ENCODE peak calls at places on chromosomes 13 and 19, in five cellular contexts. C is T-helper 9 cell; S is CD8-positive, alpha-beta T cell; W is T-cell; K is stimulated activated CD4-positive, alpha-beta T cell treated with anti-CD3 and anti-CD28 coated beads, Interleukin-15, amount 100 ng/mL, for 1 hour. N is an unnamed sample.

GRCh38 chr13:80340643-80341097 is 256 bp downstream of the SPRY2 start:
- DNase-seq in K (no peak), S (no peak), W (no peak), C (no peak), N (no peak)

GRCh38 chr13:85828094-85828684 is 29.0 kb upstream of the SLITRK6 start:
- DNase-seq in W (no peak), K (no peak), C (no peak), S (no peak), N (no peak)

GRCh38 chr13:99995503-99996176 is 14.1 kb downstream of the ZIC2 start:
- DNase-seq in K (no peak), S (no peak), C (no peak), W (no peak), N (no peak)

GRCh38 chr13:70893832-70894231 is 785.6 kb upstream of the KLHL1 start:
- DNase-seq in K (no peak), S (no peak), W (no peak), C (no peak), N (no peak)

GRCh38 chr19:46783670-46784069 is 4.7 kb downstream of the SLC1A5 start:
- DNase-seq in C (no peak), K (no peak), S (no peak), W (no peak), N (no peak)

GRCh38 chr19:33559996-33560395 is 38.4 kb upstream of the PEPD start:
- DNase-seq in W (peak), K (no peak), C (no peak), S (no peak), N (no peak)

GRCh38 chr19:19650331-19650730 is 6.9 kb upstream of the GMIP start:
- DNase-seq in W (no peak), S (no peak), K (no peak), C (no peak), N (no peak)

GRCh38 chr13:42569576-42570344 is 4.2 kb upstream of the TNFSF11 start:
- DNase-seq in W (no peak), S (no peak), K (no peak), C (no peak), N (no peak)

GRCh38 chr13:97367427-97367826 is 66.5 kb upstream of the RAP2A start:
- DNase-seq in S (no peak), K (no peak), W (no peak), C (no peak), N (no peak)

GRCh38 chr19:41299755-41300089 is 10.2 kb upstream of the CCDC97 start:
- DNase-seq in C (peak), S (no peak), K (no peak), W (peak), N (peak)

GRCh38 chr19:45468803-45469131 is 971 bp downstream of the FOSB start:
- DNase-seq in S (no peak), W (no peak), K (no peak), C (peak), N (peak)

GRCh38 chr19:27972291-27973040 is 1240.5 kb downstream of the UQCRFS1 start:
- DNase-seq in K (no peak), C (no peak), W (no peak), S (no peak), N (no peak)

GRCh38 chr19:7965921-7966665 is 22.6 kb upstream of the TIMM44 start:
- DNase-seq in S (no peak), C (no peak), W (no peak), K (no peak), N (no peak)

GRCh38 chr13:25771208-25771607 is 280.6 kb downstream of the SHISA2 start:
- DNase-seq in K (no peak), W (no peak), C (no peak), S (no peak), N (no peak)

GRCh38 chr13:43543331-43543730 is 243.4 kb downstream of the ENOX1 start:
- DNase-seq in W (no peak), S (no peak), C (no peak), K (no peak), N (no peak)

GRCh38 chr19:13881231-13881691 is 4.3 kb downstream of the NANOS3 start:
- DNase-seq in S (no peak), K (no peak), W (no peak), C (no peak), N (no peak)

GRCh38 chr19:38945562-38946228 is 15.0 kb downstream of the MRPS12 start:
- DNase-seq in S (no peak), C (no peak), W (no peak), K (no peak), N (no peak)

GRCh38 chr19:12841094-12841493 is 2.8 kb downstream of the MAST1 start:
- DNase-seq in S (no peak), K (no peak), C (no peak), W (no peak), N (no peak)

GRCh38 chr19:35109395-35110112 is 6.1 kb upstream of the FXYD3 start:
- DNase-seq in S (no peak), C (no peak), W (no peak), K (no peak), N (no peak)

GRCh38 chr19:15810335-15810734 is 5.1 kb downstream of the OR10H1 start:
- DNase-seq in S (no peak), K (no peak), C (no peak), W (no peak), N (no peak)

GRCh38 chr13:79946556-79946955 is 394.4 kb downstream of the SPRY2 start:
- DNase-seq in K (no peak), C (no peak), S (no peak), W (no peak), N (no peak)

GRCh38 chr19:58059003-58059671 is at the start of gene ZNF135:
- DNase-seq in K (peak), C (peak), W (peak), S (peak), N (peak)

GRCh38 chr19:42370068-42370520 is 20.0 kb downstream of the CNFN start:
- DNase-seq in C (no peak), W (no peak), K (no peak), S (no peak), N (no peak)

GRCh38 chr13:113862191-113862765 is 1.6 kb downstream of the GAS6 start:
- DNase-seq in K (no peak), C (no peak), W (no peak), S (no peak), N (no peak)

GRCh38 chr13:32548837-32549236 is 10.2 kb upstream of the N4BP2L2 start:
- DNase-seq in K (no peak), W (no peak), C (no peak), S (no peak), N (no peak)

GRCh38 chr19:489418-490196 is 6.7 kb upstream of the MADCAM1 start:
- DNase-seq in K (no peak), W (no peak), S (no peak), C (no peak), N (no peak)

N was measured in effector CD4-positive, alpha-beta T cell.